ENCODE peak calls at places on chromosomes 12 and 14, in ten cellular contexts. H is heart left ventricle, E is GM12892, Z is K562, M is stomach, Y is tibial nerve, A is A549, C is lower leg skin, P is suprapubic skin, B is upper lobe of left lung. S is an unnamed sample.
A peak's percentile ranks its signal among the peaks of the same experiment; 100 is the strongest.

GRCh38 chr14:61329478-61330051 is 8.2 kb downstream of the PRKCH start:
- DNase-seq in A (no peak), C (no peak), Z (no peak), B (no peak), E (no peak), Y (no peak), H (no peak), P (no peak), M (no peak), S (no peak)

GRCh38 chr12:12039897-12040296 is 30.8 kb upstream of the BCL2L14 start:
- DNase-seq in C (no peak), B (no peak), Z (no peak), Y (no peak), P (no peak), M (no peak), A (no peak), H (no peak), E (no peak), S (no peak)

GRCh38 chr14:33564774-33565630 is 385.9 kb downstream of the EGLN3 start:
- DNase-seq in H (no peak), C (no peak), Y (no peak), Z (no peak), B (no peak), P (no peak), E (no peak), M (no peak), A (no peak), S (peak; percentile 12)

GRCh38 chr12:92253301-92253700 is 107.7 kb upstream of the BTG1 start:
- DNase-seq in E (no peak), Z (no peak), M (no peak), Y (no peak), A (no peak), B (no peak), P (no peak), C (no peak), H (no peak), S (no peak)

GRCh38 chr14:64636980-64637429 is 67.2 kb upstream of the PLEKHG3 start:
- DNase-seq in E (no peak), P (no peak), B (no peak), Y (no peak), H (no peak), M (no peak), A (no peak), Z (no peak), C (no peak), S (no peak)

GRCh38 chr12:64633940-64634337 is 23.6 kb downstream of the RASSF3 start:
- DNase-seq in A (peak; percentile 92), B (no peak), M (peak; percentile 74), Y (no peak), H (no peak), Z (no peak), C (no peak), E (no peak), P (no peak), S (no peak)

GRCh38 chr12:81354327-81354932 is 276.6 kb downstream of the ACSS3 start:
- DNase-seq in A (no peak), M (no peak), H (no peak), Y (no peak), E (no peak), P (no peak), C (no peak), B (no peak), Z (no peak), S (no peak)

GRCh38 chr14:103561381-103562134 is 899 bp downstream of the BAG5 start:
- DNase-seq in Y (no peak), P (no peak), Z (no peak), M (no peak), H (peak; percentile 70), B (no peak), C (peak; percentile 90), A (no peak), E (peak; percentile 55), S (peak; percentile 59)

GRCh38 chr12:117027251-117028086 is 71.7 kb downstream of the TESC start:
- DNase-seq in H (no peak), P (no peak), E (no peak), M (peak; percentile 24), C (peak; percentile 75), Z (no peak), A (no peak), B (no peak), Y (no peak), S (no peak)

GRCh38 chr12:47585507-47585906 is 120.3 kb downstream of the RPAP3 start:
- DNase-seq in M (no peak), P (no peak), H (no peak), A (no peak), B (no peak), C (no peak), E (no peak), Y (no peak), Z (no peak), S (no peak)

GRCh38 chr12:57835366-57836288 is 10.9 kb downstream of the CTDSP2 start:
- DNase-seq in M (no peak), C (no peak), B (no peak), P (no peak), H (no peak), Z (no peak), A (no peak), Y (no peak), E (no peak), S (no peak)

GRCh38 chr14:70684030-70684429 is 42.3 kb downstream of the TTC9 start:
- DNase-seq in B (no peak), M (no peak), A (no peak), E (no peak), H (no peak), Y (no peak), Z (no peak), P (no peak), C (no peak), S (no peak)
- TF ChIP-seq POLR2A in B (no peak), M (no peak), A (no peak), E (no peak), H (no peak), Y (no peak), Z (no peak), P (no peak), C (no peak), S (no peak)

GRCh38 chr12:6376965-6377666 is 1.8 kb upstream of the SCNN1A start:
- DNase-seq in A (no peak), M (peak; percentile 24), E (no peak), C (no peak), Y (no peak), P (no peak), B (no peak), H (no peak), Z (no peak), S (no peak)

GRCh38 chr12:6375269-6376078 is at the start of gene SCNN1A:
- DNase-seq in E (no peak), H (no peak), A (no peak), M (peak; percentile 92), Y (no peak), B (peak; percentile 90), Z (no peak), P (no peak), C (peak; percentile 88), S (no peak)

GRCh38 chr12:6374781-6375150 is 597 bp downstream of the SCNN1A start:
- DNase-seq in M (no peak), Z (no peak), H (no peak), P (no peak), B (no peak), E (no peak), C (no peak), Y (no peak), A (no peak), S (no peak)

GRCh38 chr12:6377667-6377994 is 2.3 kb upstream of the SCNN1A start:
- DNase-seq in P (no peak), A (peak; percentile 51), E (no peak), Z (no peak), H (no peak), Y (no peak), B (no peak), C (no peak), M (peak; percentile 88), S (no peak)

DNA sequence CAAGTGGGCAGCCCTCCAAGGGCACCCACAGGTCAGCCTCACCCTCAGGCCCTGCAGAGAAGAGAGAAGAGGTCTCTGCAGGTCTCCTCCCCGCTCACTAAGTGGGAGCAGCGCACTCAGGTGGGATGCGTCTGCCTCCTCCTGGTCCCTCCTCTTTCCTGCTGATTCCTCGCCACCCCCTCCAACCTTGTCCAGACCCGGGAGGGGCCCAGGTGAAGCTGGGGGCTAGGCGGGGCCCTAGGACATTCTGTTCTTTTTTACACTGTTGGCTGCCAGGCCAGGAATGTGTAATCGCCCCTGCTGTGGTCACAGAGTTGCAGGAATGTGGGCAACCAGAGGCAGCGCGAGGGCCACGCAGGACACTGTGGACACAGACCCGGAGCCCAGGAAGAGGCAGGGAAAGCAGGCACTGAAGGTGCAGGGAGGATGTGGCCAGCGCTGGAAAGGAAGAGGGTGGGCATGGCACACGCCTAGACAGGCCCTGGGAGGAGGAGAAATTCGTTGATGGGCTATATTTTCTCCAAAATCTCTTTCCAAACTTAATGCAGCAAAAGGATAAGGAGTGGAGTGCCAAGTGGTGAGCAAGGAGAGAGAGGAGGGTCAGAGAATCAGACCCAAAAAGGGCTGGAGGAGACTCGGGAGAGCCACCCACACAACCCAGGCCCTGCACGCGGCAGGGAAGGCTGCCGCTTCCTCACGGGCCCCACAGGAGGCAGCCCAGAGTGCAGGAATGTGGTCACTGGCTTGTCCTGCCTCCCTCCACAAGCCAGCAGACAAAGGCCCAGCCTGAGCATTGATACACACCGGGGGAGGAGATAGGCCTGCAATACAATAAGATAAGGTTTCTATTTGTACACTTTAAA is 947 bp upstream of the SCNN1A start:
- DNase-seq in H (no peak), M (peak; percentile 92), B (peak; percentile 85), Y (no peak), C (peak; percentile 91), A (peak; percentile 78), P (no peak), E (no peak), Z (peak; percentile 42), S (no peak)
- TF ChIP-seq POLR2A in H (no peak), M (no peak), B (peak; percentile 37), Y (no peak), C (no peak), A (no peak), P (no peak), E (no peak), Z (no peak), S (no peak)

DNA sequence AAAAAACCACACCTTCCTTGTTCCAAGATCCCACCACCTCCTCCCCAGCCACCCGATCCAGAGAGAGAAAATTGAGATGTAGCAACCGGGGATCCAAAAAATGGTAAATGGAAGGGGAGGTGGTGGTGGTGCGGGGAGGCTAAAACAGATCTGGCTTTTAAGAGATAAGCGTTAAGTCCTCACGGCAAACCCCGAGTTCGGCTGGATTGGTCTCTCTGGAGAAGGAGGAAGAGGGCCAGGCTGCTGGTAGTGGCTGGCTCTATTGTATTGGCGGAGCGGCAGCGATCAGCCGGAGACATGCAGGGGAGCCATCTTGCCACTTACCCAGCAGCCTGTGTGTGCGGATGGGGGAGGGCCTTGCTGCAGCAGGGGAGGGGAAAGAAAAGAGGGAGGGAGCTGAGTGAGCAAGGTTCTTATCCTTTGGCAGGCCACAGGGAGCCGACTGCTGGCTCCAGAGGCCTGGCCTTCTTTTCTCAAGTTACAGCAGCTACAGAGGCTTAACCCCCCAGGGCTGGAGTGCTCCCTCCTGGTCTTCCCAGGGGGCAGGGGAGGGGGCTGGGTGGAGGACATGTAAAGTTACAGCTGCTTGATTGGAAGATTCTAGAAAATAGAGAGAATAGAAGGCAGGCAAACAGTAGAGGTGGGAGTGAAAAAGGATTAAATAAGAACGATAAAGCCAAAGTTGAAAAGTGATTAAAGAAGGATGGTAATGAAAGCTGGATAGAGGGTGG is 14.1 kb upstream of the CDH24 start:
- DNase-seq in E (peak; percentile 86), B (peak; percentile 46), C (peak; percentile 95), M (peak; percentile 82), P (peak; percentile 87), A (peak; percentile 91), Z (peak; percentile 78), Y (peak; percentile 80), H (peak; percentile 86), S (peak; percentile 73)
- TF ChIP-seq POLR2A in E (peak; percentile 92), B (no peak), C (no peak), M (no peak), P (no peak), A (peak; percentile 85), Z (peak; percentile 94), Y (peak; percentile 51), H (no peak), S (peak; percentile 86)

GRCh38 chr12:56230449-56231183 is 765 bp downstream of the SLC39A5 start:
- DNase-seq in H (no peak), B (no peak), Z (no peak), C (no peak), P (no peak), E (no peak), M (no peak), A (no peak), Y (no peak), S (no peak)
- TF ChIP-seq POLR2A in H (no peak), B (no peak), Z (no peak), C (no peak), P (no peak), E (no peak), M (no peak), A (no peak), Y (no peak), S (no peak)